ENCODE peak calls at places on chromosome 9, in nine cellular contexts. A is stimulated activated CD4-positive, alpha-beta T cell treated with anti-CD3 and anti-CD28 coated beads, Interleukin-1b, Interleukin-23, amount 100 ng/mL, for 1 hour; U is cardiac muscle cell; T is GM12891; G is endothelial cell; Y is bronchial epithelial cell; V is activated CD4-positive, alpha-beta T cell treated with anti-CD3 and anti-CD28 coated beads for 24 hours; E is substantia nigra; N is frontal cortex. K is an unnamed sample.

GRCh38 chr9:111917201-111917600 is 20.6 kb downstream of the UGCG start:
- DNase-seq in V (no peak), T (no peak), U (no peak), E (no peak), N (no peak), A (no peak), G (no peak), Y (no peak), K (no peak)

GRCh38 chr9:118595719-118596305 is 773.4 kb downstream of the BRINP1 start:
- DNase-seq in E (no peak), G (peak; percentile 48), A (no peak), T (peak; percentile 0), V (no peak), N (no peak), Y (peak; percentile 54), U (peak; percentile 2), K (peak; percentile 51)

GRCh38 chr9:110655723-110656641 is 12.6 kb upstream of the MUSK start:
- DNase-seq in A (no peak), T (no peak), U (peak; percentile 91), E (no peak), Y (no peak), G (no peak), N (no peak), V (no peak), K (no peak)

GRCh38 chr9:10054456-10054855 is 558.3 kb downstream of the PTPRD start:
- DNase-seq in A (no peak), V (no peak), N (no peak), G (no peak), E (no peak), U (no peak), Y (no peak), T (no peak), K (no peak)

GRCh38 chr9:4743131-4743875 is 2.3 kb upstream of the AK3 start:
- DNase-seq in N (no peak), E (no peak), V (no peak), G (no peak), T (no peak), U (peak; percentile 11), A (no peak), Y (peak; percentile 90), K (no peak)

GRCh38 chr9:14866200-14866749 is 44.0 kb downstream of the FREM1 start:
- DNase-seq in G (no peak), E (no peak), A (no peak), Y (no peak), V (no peak), T (no peak), U (no peak), N (no peak), K (no peak)

GRCh38 chr9:93268551-93269314 is 84.8 kb downstream of the WNK2 start:
- DNase-seq in V (no peak), U (no peak), A (no peak), T (peak; percentile 53), N (no peak), E (no peak), Y (no peak), G (no peak), K (no peak)

GRCh38 chr9:135612437-135612836 is 26.9 kb downstream of the GLT6D1 start:
- DNase-seq in A (no peak), E (no peak), T (no peak), N (no peak), V (no peak), U (no peak), Y (no peak), G (no peak), K (no peak)

GRCh38 chr9:27333241-27334052 is 36.5 kb upstream of the EQTN start:
- DNase-seq in G (peak; percentile 62), A (no peak), U (peak; percentile 89), V (peak; percentile 19), Y (peak; percentile 72), E (peak; percentile 76), N (peak; percentile 49), T (peak; percentile 56), K (peak; percentile 82)

GRCh38 chr9:22623236-22623635 is 176.6 kb downstream of the DMRTA1 start:
- DNase-seq in E (no peak), V (no peak), T (no peak), Y (no peak), N (no peak), A (no peak), G (no peak), U (no peak), K (no peak)

GRCh38 chr9:129509508-129509907 is 111.4 kb downstream of the C9orf50 start:
- DNase-seq in A (no peak), E (no peak), G (no peak), Y (peak; percentile 64), N (no peak), T (no peak), U (peak; percentile 75), V (no peak), K (no peak)

GRCh38 chr9:71681708-71682268 is 86.5 kb downstream of the CEMIP2 start:
- DNase-seq in V (no peak), U (peak; percentile 51), N (no peak), T (no peak), Y (peak; percentile 57), A (no peak), E (no peak), G (no peak), K (no peak)

GRCh38 chr9:21591221-21592062 is 109.3 kb upstream of the IFNE start:
- DNase-seq in G (no peak), Y (peak; percentile 99), V (peak; percentile 36), T (no peak), E (no peak), N (no peak), A (no peak), U (peak; percentile 97), K (no peak)

GRCh38 chr9:133348763-133349573 is 950 bp downstream of the RPL7A start:
- DNase-seq in Y (no peak), E (no peak), V (no peak), T (no peak), G (no peak), U (no peak), A (no peak), N (no peak), K (no peak)

GRCh38 chr9:38486056-38486455 is 61.8 kb upstream of the IGFBPL1 start:
- DNase-seq in T (no peak), G (no peak), Y (no peak), N (no peak), A (no peak), V (no peak), E (no peak), U (no peak), K (no peak)

GRCh38 chr9:93052791-93053540 is 5.5 kb upstream of the SUSD3 start:
- DNase-seq in N (no peak), E (no peak), T (no peak), Y (no peak), G (no peak), U (no peak), V (no peak), A (no peak), K (peak; percentile 61)

GRCh38 chr9:93536874-93537273 is 39.5 kb upstream of the PHF2 start:
- DNase-seq in N (no peak), V (no peak), U (no peak), Y (no peak), G (no peak), A (no peak), E (no peak), T (no peak), K (no peak)

GRCh38 chr9:130240410-130241197 is 25.0 kb upstream of the HMCN2 start:
- DNase-seq in N (peak; percentile 55), E (peak; percentile 24), U (peak; percentile 84), Y (peak; percentile 74), A (no peak), V (no peak), T (no peak), G (peak; percentile 51), K (no peak)

GRCh38 chr9:37229882-37230482 is 109.6 kb downstream of the ZCCHC7 start:
- DNase-seq in U (no peak), V (no peak), Y (peak; percentile 76), N (no peak), A (no peak), T (no peak), G (no peak), E (no peak), K (no peak)

GRCh38 chr9:97572892-97573365 is 60.2 kb downstream of the TSTD2 start:
- DNase-seq in U (no peak), T (no peak), E (no peak), V (no peak), A (no peak), N (no peak), Y (no peak), G (no peak), K (no peak)

GRCh38 chr9:126412945-126413344 is 86.3 kb downstream of the MVB12B start:
- DNase-seq in Y (no peak), G (no peak), T (no peak), U (no peak), N (no peak), V (no peak), A (no peak), E (no peak), K (no peak)

GRCh38 chr9:129032541-129033159 is 3.8 kb upstream of the MIGA2 start:
- DNase-seq in V (no peak), A (no peak), G (no peak), T (no peak), U (no peak), Y (no peak), N (no peak), E (no peak), K (no peak)

GRCh38 chr9:105447386-105447813 is 434 bp upstream of the FSD1L start:
- DNase-seq in E (no peak), T (no peak), V (no peak), U (no peak), N (peak; percentile 12), A (no peak), Y (peak; percentile 15), G (no peak), K (no peak)

GRCh38 chr9:38074441-38074943 is 5.5 kb upstream of the SHB start:
- DNase-seq in E (no peak), A (no peak), N (no peak), U (peak; percentile 56), Y (no peak), V (no peak), G (no peak), T (no peak), K (no peak)

GRCh38 chr9:130017035-130017909 is 25.7 kb downstream of the FNBP1 start:
- DNase-seq in T (no peak), V (no peak), G (no peak), N (no peak), A (no peak), U (no peak), Y (no peak), E (no peak), K (no peak)

GRCh38 chr9:38641985-38642864 is 21.8 kb upstream of the ANKRD18A start:
- DNase-seq in V (no peak), N (peak; percentile 40), Y (peak; percentile 44), G (peak; percentile 28), A (no peak), E (no peak), T (no peak), U (peak; percentile 73), K (peak; percentile 72)

GRCh38 chr9:136726118-136726517 is 13.7 kb downstream of the DIPK1B start:
- DNase-seq in V (no peak), G (no peak), E (no peak), T (no peak), A (no peak), N (no peak), U (no peak), Y (no peak), K (no peak)

GRCh38 chr9:108617661-108618060 is 238.1 kb downstream of the ACTL7B start:
- DNase-seq in Y (peak; percentile 63), G (no peak), U (no peak), T (no peak), E (no peak), N (no peak), V (no peak), A (no peak), K (no peak)

GRCh38 chr9:107848598-107848997 is 359.0 kb upstream of the KLF4 start:
- DNase-seq in E (no peak), T (no peak), Y (no peak), A (no peak), U (peak; percentile 29), N (no peak), V (no peak), G (no peak), K (no peak)

GRCh38 chr9:113633782-113634596 is 170.5 kb downstream of the RGS3 start:
- DNase-seq in E (no peak), U (no peak), G (no peak), N (no peak), A (no peak), T (no peak), Y (no peak), V (no peak), K (no peak)

GRCh38 chr9:79570449-79571308 is 1.1 kb upstream of the TLE4 start:
- DNase-seq in E (peak; percentile 63), Y (no peak), N (no peak), V (no peak), T (no peak), U (peak; percentile 59), G (peak; percentile 61), A (no peak), K (peak; percentile 57)

K was measured in H1.